ENCODE peak calls at places on chromosome 3, in seven cellular contexts. T is HCT116, D is adrenal gland, Y is heart left ventricle, U is body of pancreas, Z is cardiac muscle cell, Q is esophagus squamous epithelium. J is an unnamed sample.

GRCh38 chr3:46065294-46065705 is 38.0 kb upstream of the XCR1 start:
- DNase-seq in Q (no peak), Z (no peak), D (no peak), T (peak; percentile 33), Y (peak; percentile 39), U (peak; percentile 44), J (no peak)

GRCh38 chr3:170419301-170420087 is 826 bp downstream of the CLDN11 start:
- DNase-seq in D (peak; percentile 23), T (no peak), Q (no peak), Z (peak; percentile 65), U (no peak), Y (peak; percentile 34), J (peak; percentile 65)

GRCh38 chr3:63635186-63635585 is 17.3 kb upstream of the SNTN start:
- DNase-seq in Y (no peak), U (no peak), Z (no peak), Q (no peak), T (no peak), D (no peak), J (no peak)

GRCh38 chr3:148203263-148204010 is 494.3 kb upstream of the AGTR1 start:
- DNase-seq in Y (no peak), Q (no peak), Z (peak; percentile 38), D (no peak), T (no peak), U (no peak), J (no peak)

GRCh38 chr3:181694805-181695660 is 16.7 kb upstream of the SOX2 start:
- DNase-seq in U (peak; percentile 62), Z (peak; percentile 42), D (no peak), Q (no peak), Y (peak; percentile 60), T (no peak), J (peak; percentile 76)

GRCh38 chr3:111616417-111617105 is 21.4 kb upstream of the ZBED2 start:
- DNase-seq in D (no peak), U (no peak), Z (peak; percentile 4), Y (no peak), T (no peak), Q (no peak), J (no peak)

GRCh38 chr3:115085197-115085865 is 61.8 kb downstream of the ZBTB20 start:
- DNase-seq in Q (no peak), Z (no peak), Y (no peak), T (no peak), U (no peak), D (no peak), J (no peak)

GRCh38 chr3:52052831-52053306 is 3.5 kb downstream of the DUSP7 start:
- DNase-seq in U (peak; percentile 61), Q (peak; percentile 23), D (peak; percentile 81), Y (peak; percentile 95), Z (peak; percentile 85), T (no peak), J (peak; percentile 73)

GRCh38 chr3:137202941-137203340 is 245.2 kb downstream of the IL20RB start:
- DNase-seq in Z (no peak), Y (peak; percentile 36), D (peak; percentile 25), Q (no peak), U (no peak), T (no peak), J (peak; percentile 52)

GRCh38 chr3:197846491-197846890 is 55.4 kb downstream of the LRCH3 start:
- DNase-seq in D (no peak), U (no peak), Q (no peak), Z (no peak), Y (no peak), T (no peak), J (no peak)

DNA sequence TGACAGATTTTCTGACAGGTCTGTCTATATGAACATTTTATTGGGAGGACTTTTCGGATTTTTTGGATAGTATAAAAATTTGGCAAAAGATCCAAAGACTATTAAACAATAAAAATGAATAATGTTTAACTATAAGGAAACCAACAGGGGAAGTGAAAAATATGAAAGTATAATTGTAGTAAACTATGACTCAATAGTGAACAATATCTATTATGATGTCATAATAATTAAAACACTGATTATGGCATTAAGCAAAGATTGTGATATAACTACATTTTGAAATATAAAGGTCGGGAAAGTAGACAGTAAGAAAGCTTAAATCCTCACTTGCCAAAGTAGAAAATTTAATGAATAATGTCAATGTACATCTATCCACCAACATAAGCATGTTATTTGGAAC is 44.3 kb upstream of the CNTN6 start:
- DNase-seq in U (no peak), D (no peak), Y (no peak), T (no peak), Z (no peak), Q (no peak), J (no peak)
- H3K9me3 ChIP-seq in U (no peaks in the 10 kb centered on the region), D (no peaks in the 10 kb centered on the region), Y (peaks cover 16% of the 10 kb centered on the region), T (peaks cover 19% of the 10 kb centered on the region), Z (no peaks in the 10 kb centered on the region), Q (no peaks in the 10 kb centered on the region), J (no peaks in the 10 kb centered on the region)

DNA sequence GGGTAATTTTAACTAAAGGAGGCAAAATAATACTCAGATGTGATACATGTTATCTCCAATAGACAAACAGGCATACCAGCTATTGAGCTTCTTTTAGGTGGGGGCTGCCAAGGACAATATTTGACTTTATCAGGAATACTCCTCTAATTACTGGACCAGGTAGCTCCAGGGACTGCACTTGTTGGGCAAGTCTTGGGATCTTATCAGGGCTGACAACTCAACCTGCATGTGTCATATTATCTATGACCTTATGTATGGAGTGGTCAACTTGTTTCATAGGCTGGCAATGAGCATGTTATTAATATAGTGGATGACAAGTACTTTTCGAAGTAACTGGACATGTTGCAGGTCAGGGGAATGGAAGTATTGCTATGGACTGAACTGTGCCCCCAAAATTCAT is 15.0 kb upstream of the ZNF445 start:
- DNase-seq in Z (no peak), Q (no peak), U (no peak), Y (no peak), D (no peak), T (no peak), J (no peak)
- H3K9me3 ChIP-seq in Z (no peaks in the 10 kb centered on the region), Q (peaks cover 31% of the 10 kb centered on the region), U (no peaks in the 10 kb centered on the region), Y (peaks cover 59% of the 10 kb centered on the region), D (no peaks in the 10 kb centered on the region), T (peaks cover 7% of the 10 kb centered on the region), J (no peaks in the 10 kb centered on the region)

DNA sequence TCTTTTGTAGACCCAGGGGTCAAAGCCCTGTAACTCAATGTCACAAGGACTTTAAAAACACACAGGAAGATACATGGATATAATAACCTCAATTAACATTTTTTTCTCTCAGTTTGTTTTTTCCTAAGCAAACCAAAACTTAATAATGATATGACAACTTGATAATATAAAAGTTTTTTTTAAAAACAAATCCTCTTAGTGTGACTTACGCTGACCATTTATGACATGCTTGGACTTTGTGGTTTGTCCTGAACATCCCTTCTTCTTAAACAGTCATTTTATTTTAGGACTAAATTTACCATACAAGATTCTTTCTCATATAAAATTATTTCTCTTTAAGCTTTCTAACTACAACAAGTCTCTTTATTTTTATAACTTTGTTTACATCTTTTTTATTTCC is 25.4 kb upstream of the FAM3D start:
- DNase-seq in D (no peak), Q (no peak), Y (no peak), U (no peak), T (peak; percentile 41), Z (peak; percentile 3), J (no peak)
- H3K9me3 ChIP-seq in D (no peaks in the 10 kb centered on the region), Q (peaks cover 6% of the 10 kb centered on the region), Y (peaks cover 30% of the 10 kb centered on the region), U (no peaks in the 10 kb centered on the region), T (peaks cover 9% of the 10 kb centered on the region), Z (peaks cover 6% of the 10 kb centered on the region), J (no peaks in the 10 kb centered on the region)

DNA sequence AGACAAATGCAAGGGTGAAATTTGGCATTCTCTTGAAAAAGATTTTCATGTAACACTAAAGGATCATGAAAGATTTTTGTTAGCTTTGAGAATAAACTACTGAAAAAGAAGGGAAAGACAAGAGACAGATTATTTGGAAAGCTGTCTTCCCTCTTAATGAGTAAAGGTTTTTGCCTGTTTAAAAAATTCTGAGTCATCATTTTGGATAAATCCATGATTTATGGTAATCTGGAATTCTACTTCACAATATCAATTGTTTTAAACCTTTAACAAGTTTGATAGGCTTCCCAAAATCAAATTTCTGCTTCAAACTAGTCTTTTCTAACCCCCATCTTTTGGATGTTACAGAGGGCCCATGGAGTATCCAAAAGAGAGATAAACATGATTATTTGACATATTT is 641.5 kb upstream of the EPHA6 start:
- DNase-seq in Q (no peak), U (no peak), D (no peak), T (no peak), Y (no peak), Z (no peak), J (no peak)
- H3K9me3 ChIP-seq in Q (no peaks in the 10 kb centered on the region), U (no peaks in the 10 kb centered on the region), D (no peaks in the 10 kb centered on the region), T (peaks cover 27% of the 10 kb centered on the region), Y (peaks cover 10% of the 10 kb centered on the region), Z (no peaks in the 10 kb centered on the region), J (no peaks in the 10 kb centered on the region)

GRCh38 chr3:38365469-38366062 is 19.0 kb downstream of the XYLB start:
- DNase-seq in T (no peak), D (no peak), Q (no peak), Y (no peak), Z (no peak), U (peak; percentile 13), J (no peak)
- H3K9me3 ChIP-seq in T (no peaks in the 10 kb centered on the region), D (no peaks in the 10 kb centered on the region), Q (no peaks in the 10 kb centered on the region), Y (no peaks in the 10 kb centered on the region), Z (no peaks in the 10 kb centered on the region), U (no peaks in the 10 kb centered on the region), J (no peaks in the 10 kb centered on the region)

DNA sequence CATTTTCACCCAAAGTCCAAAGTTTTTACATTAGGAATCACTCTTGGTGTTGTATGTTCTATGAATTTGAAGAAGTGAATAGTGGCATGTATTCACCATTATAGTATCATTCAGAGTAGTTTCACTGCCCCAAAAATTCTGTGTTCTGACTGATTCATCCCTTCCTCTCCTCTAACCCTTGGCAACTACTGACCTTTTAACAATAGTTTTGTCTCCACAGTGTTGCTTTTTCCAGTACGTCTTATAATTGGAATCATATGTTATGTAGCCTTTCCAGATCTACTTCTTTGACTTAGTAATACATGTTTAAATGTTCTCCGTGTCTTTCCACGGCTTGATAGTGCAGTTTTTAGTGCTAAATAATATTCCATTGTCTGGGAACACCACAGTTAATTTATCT is 379.0 kb upstream of the SGO1 start:
- DNase-seq in Y (no peak), Z (no peak), Q (no peak), D (no peak), T (no peak), U (no peak), J (no peak)
- H3K9me3 ChIP-seq in Y (no peaks in the 10 kb centered on the region), Z (no peaks in the 10 kb centered on the region), Q (no peaks in the 10 kb centered on the region), D (no peaks in the 10 kb centered on the region), T (no peaks in the 10 kb centered on the region), U (no peaks in the 10 kb centered on the region), J (no peaks in the 10 kb centered on the region)

GRCh38 chr3:13704174-13704573 is 155.2 kb downstream of the FBLN2 start:
- DNase-seq in T (no peak), Y (no peak), Z (no peak), D (no peak), Q (no peak), U (no peak), J (peak; percentile 0)
- H3K9me3 ChIP-seq in T (no peaks in the 10 kb centered on the region), Y (no peaks in the 10 kb centered on the region), Z (no peaks in the 10 kb centered on the region), D (no peaks in the 10 kb centered on the region), Q (no peaks in the 10 kb centered on the region), U (no peaks in the 10 kb centered on the region), J (no peaks in the 10 kb centered on the region)

DNA sequence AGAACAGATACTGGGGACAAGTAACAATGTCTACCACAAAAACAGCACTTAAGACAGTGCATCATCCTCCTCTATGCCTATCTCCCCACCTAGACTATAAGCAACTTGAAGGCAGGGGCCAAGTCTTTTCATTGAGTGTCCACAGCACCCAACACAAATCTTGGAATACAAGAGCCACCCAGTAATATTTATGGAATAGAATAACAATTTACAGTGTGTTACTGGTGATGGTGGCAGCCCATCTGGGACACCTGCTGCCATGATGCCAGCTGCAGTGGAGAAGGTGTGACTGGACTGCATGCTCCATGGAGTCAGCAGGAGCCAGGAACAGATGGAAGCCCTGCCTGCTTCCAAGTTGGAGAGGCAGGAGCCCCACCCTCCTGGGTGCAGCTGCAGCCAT is 94.7 kb downstream of the TPRA1 start:
- DNase-seq in Y (no peak), T (no peak), Z (no peak), Q (no peak), U (no peak), D (no peak), J (no peak)
- H3K9me3 ChIP-seq in Y (peaks cover 9% of the 10 kb centered on the region), T (peaks cover 3% of the 10 kb centered on the region), Z (no peaks in the 10 kb centered on the region), Q (no peaks in the 10 kb centered on the region), U (no peaks in the 10 kb centered on the region), D (no peaks in the 10 kb centered on the region), J (no peaks in the 10 kb centered on the region)

GRCh38 chr3:29072626-29073025 is 208.2 kb upstream of the RBMS3 start:
- DNase-seq in D (no peak), Z (no peak), Q (no peak), Y (no peak), T (no peak), U (no peak), J (no peak)
- H3K9me3 ChIP-seq in D (no peaks in the 10 kb centered on the region), Z (no peaks in the 10 kb centered on the region), Q (no peaks in the 10 kb centered on the region), Y (peaks cover 11% of the 10 kb centered on the region), T (no peaks in the 10 kb centered on the region), U (no peaks in the 10 kb centered on the region), J (no peaks in the 10 kb centered on the region)